ENCODE peak calls at places on chromosomes 3 and 15, in four cellular contexts. E is neuronal stem cell, A is H1, C is mesenchymal stem cell. O is an unnamed sample.

GRCh38 chr3:5479229-5479799 is 291.8 kb downstream of the EDEM1 start:
- DNase-seq in C (no peak), E (no peak), A (no peak), O (no peak)

GRCh38 chr15:74664028-74664616 is 31.7 kb downstream of the EDC3 start:
- DNase-seq in E (no peak), C (peak; percentile 79), A (no peak), O (no peak)

GRCh38 chr3:155958676-155959075 is 88.2 kb downstream of the GMPS start:
- DNase-seq in C (no peak), A (no peak), E (no peak), O (no peak)

GRCh38 chr3:45491344-45491743 is 103.0 kb downstream of the LARS2 start:
- DNase-seq in E (no peak), A (no peak), C (no peak), O (peak; percentile 52)

GRCh38 chr3:73068419-73068818 is 7.0 kb downstream of the EBLN2 start:
- DNase-seq in E (no peak), A (no peak), C (no peak), O (peak; percentile 17)

GRCh38 chr3:43285644-43286043 is 696 bp upstream of the SNRK start:
- DNase-seq in C (peak; percentile 4), A (no peak), E (peak; percentile 6), O (no peak)

GRCh38 chr3:128195369-128195768 is 42.1 kb downstream of the EEFSEC start:
- DNase-seq in C (no peak), E (no peak), A (no peak), O (no peak)

GRCh38 chr3:13818919-13819318 is 61.0 kb downstream of the WNT7A start:
- DNase-seq in E (no peak), A (no peak), C (no peak), O (no peak)

GRCh38 chr15:31265090-31265870 is 61.4 kb upstream of the KLF13 start:
- DNase-seq in E (no peak), A (no peak), C (no peak), O (no peak)

GRCh38 chr3:113428581-113428980 is 12.7 kb downstream of the CFAP44 start:
- DNase-seq in E (no peak), C (no peak), A (no peak), O (no peak)

GRCh38 chr3:51389423-51390183 is 1.5 kb upstream of the RBM15B start:
- DNase-seq in E (no peak), A (no peak), C (peak; percentile 68), O (peak; percentile 37)

GRCh38 chr3:48899298-48899697 is 616 bp upstream of the SLC25A20 start:
- DNase-seq in C (peak; percentile 9), E (no peak), A (no peak), O (no peak)

GRCh38 chr3:152778001-152778400 is 56.9 kb upstream of the P2RY1 start:
- DNase-seq in E (no peak), C (no peak), A (no peak), O (no peak)

GRCh38 chr3:154510780-154511179 is 80.8 kb upstream of the GPR149 start:
- DNase-seq in A (no peak), C (no peak), E (no peak), O (no peak)

GRCh38 chr3:125115640-125116039 is 59.8 kb upstream of the HEG1 start:
- DNase-seq in C (no peak), A (no peak), E (no peak), O (no peak)

GRCh38 chr15:80861776-80862175 is 82.6 kb downstream of the CEMIP start:
- DNase-seq in E (no peak), C (no peak), A (no peak), O (no peak)

GRCh38 chr3:48120223-48120622 is 68.0 kb downstream of the CDC25A start:
- DNase-seq in E (no peak), C (no peak), A (no peak), O (no peak)

GRCh38 chr3:23455084-23455483 is 252.0 kb downstream of the UBE2E2 start:
- DNase-seq in A (no peak), E (no peak), C (peak; percentile 56), O (peak; percentile 30)

GRCh38 chr3:45199837-45200648 is 26.0 kb downstream of the TMEM158 start:
- DNase-seq in E (no peak), C (peak; percentile 89), A (no peak), O (peak; percentile 97)

GRCh38 chr15:40243126-40243810 is 4.4 kb downstream of the PAK6 start:
- DNase-seq in A (no peak), C (no peak), E (no peak), O (no peak)

GRCh38 chr3:133437391-133438093 is 37.7 kb downstream of the BFSP2 start:
- DNase-seq in E (no peak), A (no peak), C (no peak), O (no peak)

GRCh38 chr15:91469627-91470567 is 369.8 kb downstream of the SV2B start:
- DNase-seq in A (no peak), E (no peak), C (no peak), O (no peak)

DNA sequence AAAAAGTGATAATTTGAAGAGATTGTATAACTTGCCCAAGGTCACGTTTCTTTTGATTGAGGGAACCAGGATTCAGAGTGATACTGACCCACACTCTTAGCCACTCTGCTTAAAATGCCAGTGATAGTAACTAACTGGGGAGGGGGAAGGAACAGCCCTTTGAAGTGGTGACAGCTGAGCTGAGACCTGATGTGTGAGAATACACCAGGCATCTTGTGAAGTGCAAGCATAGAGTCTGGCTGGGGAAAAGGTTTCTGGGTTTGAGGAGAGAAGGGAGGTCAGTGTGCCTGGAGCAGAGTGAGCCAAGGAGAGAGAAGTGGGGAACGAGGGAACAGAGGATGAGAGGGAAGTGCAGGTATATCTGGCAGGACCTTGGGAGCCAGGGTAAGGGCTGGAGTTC is 35.4 kb upstream of the SCAANT1 start:
- DNase-seq in A (no peak), C (no peak), E (no peak), O (no peak)
- H2BK12ac ChIP-seq in A (no peak overlapping the region), C (peak overlapping the region; percentile 38), E (no peak overlapping the region), O (no peak overlapping the region)

DNA sequence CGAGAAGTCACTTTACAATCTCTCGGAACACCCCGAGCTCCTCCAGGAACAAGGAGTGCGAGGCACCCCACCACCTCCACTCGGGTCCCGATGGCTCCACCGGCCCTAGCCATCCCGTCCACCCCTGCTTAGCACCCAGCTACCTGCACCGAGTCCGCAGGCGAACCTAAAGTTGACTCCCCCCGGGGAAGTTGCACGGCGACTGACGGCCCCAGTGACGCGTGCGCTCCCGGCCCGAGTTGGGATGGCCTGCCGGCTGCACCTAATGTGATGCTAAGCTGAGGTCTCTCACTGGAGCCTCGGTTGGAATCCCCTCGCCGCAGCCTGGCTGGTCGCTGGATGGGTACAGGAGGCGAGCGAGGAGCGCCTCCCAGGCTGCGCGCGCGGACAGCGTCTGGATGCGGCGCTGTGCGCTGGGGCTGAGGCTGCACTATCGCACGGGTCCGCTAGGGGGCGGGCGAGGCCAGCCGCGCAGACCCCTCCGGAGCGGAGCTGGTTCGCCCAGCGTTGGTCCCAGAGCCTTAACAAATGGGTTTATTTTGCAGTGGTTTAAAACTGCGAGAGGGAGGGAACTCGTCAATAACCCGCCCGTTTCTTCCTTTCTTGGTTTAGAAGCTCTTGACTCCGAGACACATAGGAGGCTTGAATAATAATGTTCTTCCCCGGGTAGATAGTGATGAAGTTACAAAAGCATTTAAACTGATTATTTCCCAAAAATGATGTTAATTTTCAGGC is at the start of gene OXTR:
- DNase-seq in A (peak; percentile 72), E (peak; percentile 77), C (peak; percentile 72), O (peak; percentile 74)
- H3K4me3 ChIP-seq in A (peak within 1 kb of the TSS; percentile 27), E (peak within 1 kb of the TSS; percentile 74), C (peak within 1 kb of the TSS; percentile 80), O (peak within 1 kb of the TSS; percentile 65)

DNA sequence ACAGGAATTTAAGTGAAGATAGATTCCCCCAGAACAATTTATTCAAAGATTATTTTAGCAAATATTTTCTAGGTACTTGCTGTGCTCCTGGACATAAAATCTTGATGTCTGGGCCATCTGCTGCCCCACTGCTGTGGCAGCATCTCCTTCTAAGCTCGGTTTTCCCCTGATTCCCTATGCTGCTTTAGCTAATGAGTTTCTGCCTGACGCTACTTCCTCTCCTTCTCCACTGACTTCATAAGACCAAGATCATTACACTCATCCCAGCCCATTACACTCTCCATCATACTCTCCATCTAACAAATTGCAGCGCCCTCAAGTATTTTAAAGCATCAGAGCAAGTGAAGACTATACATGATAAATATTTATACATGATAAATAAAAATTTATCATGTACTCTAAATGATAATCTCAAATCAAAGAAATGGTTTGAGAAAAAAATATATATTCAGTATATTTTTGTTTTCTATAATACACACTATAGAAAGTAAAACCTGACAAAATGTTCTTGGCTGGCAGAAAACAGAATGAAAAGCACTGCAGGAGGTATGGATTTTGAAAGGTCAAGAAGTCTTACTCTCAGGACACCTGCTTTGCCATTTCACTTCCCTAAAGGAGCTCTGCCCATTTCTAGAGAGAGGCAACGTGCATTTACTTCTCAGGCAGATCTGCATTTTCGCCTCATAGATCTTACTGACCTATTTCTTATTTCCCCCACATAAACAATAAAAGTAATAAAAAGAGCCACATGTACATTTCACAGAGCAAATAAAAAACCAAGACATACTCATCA is 232.0 kb downstream of the KCNMB2 start:
- DNase-seq in C (no peak), A (no peak), E (no peak), O (no peak)
- H3K9ac ChIP-seq in C (no peak overlapping the region), A (no peak overlapping the region), E (no peak overlapping the region), O (no peak overlapping the region)

DNA sequence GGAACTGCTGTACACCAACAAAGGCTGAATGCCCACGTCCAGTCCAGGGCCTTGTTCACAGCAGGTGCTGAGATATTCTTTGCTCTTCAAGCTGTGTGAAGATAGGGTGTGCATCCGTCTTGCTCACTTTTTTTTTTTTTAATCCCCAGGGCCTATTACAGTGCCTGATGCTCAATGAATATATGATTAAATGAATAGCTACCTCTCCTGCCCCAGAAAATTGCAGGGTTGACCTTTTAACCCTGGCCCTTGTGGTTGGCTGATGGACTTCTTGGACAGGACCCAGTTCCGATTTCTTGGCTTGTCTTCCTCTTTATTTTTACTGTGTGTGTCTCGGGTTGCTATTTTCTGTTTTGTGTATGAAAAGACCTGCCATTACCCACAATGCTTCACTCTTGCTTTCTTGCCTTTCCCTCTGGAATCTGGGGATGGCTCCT is 2.9 kb upstream of the FYTTD1 start:
- DNase-seq in E (no peak), A (no peak), C (no peak), O (peak; percentile 4)
- H2BK12ac ChIP-seq in E (no peak overlapping the region), A (no peak overlapping the region), C (no peak overlapping the region), O (no peak overlapping the region)

GRCh38 chr3:89560546-89560945 is 453.1 kb downstream of the EPHA3 start:
- DNase-seq in A (no peak), C (peak; percentile 35), E (no peak), O (no peak)
- H3K4me3 ChIP-seq in A (no peak overlapping the region), C (no peak overlapping the region), E (no peak overlapping the region), O (no peak overlapping the region)

DNA sequence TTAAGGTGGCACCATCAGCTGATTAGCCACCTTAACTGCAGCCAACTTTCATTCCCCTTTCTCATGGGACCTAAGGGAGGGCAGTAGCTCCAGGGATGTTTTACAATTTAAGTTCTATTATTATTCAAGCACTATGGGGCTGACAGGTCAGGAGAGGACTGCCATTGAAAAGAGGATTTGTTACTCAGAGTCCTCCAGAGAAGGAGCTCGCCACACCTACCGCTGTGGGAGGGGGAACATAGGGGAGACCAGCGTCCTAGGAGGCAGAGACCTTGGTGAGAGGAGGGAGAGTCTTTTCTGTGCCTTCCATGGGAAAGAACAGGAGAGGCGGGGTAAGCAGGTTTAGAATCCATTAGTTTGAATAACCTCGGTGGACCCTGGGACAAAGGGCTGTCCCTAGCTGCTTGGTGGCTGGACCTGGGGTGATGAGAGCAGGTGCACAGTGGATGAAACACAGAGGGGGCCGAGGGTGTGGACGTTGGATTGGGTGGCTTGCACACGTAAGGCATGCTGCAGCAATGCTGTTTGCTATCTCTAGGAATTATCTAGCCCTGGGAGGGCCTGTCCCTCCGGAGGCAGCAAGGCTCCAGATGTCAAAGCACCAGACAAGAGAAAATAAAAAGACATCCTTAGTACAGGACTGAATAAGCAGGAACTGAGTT is 14.2 kb downstream of the ATP10A start:
- DNase-seq in E (no peak), A (no peak), C (no peak), O (no peak)
- H3K9ac ChIP-seq in E (no peak overlapping the region), A (no peak overlapping the region), C (peak overlapping the region; percentile 98), O (no peak overlapping the region)

O was measured in trophoblast cell.